ENCODE peak calls at places on chromosomes 2 and 18, in four cellular contexts. D, C, B and S are unnamed samples.
A peak's percentile ranks its signal among the peaks of the same experiment; 100 is the strongest.

GRCh38 chr2:187819624-187820023 is 265.4 kb upstream of the TFPI start:
- DNase-seq in D (peak; percentile 35), B (no peak), C (no peak), S (no peak)

GRCh38 chr18:43007365-43007764 is 108.1 kb downstream of the RIT2 start:
- DNase-seq in C (no peak), B (no peak), D (no peak), S (no peak)

GRCh38 chr2:23513245-23513880 is 128.4 kb downstream of the KLHL29 start:
- DNase-seq in D (no peak), B (no peak), C (no peak), S (no peak)

GRCh38 chr2:142426064-142426463 is 295.2 kb upstream of the LRP1B start:
- DNase-seq in D (no peak), C (no peak), B (peak; percentile 49), S (no peak)

GRCh38 chr18:35890323-35890722 is 82.2 kb upstream of the RMP24 start:
- DNase-seq in C (no peak), D (no peak), B (no peak), S (no peak)

GRCh38 chr2:27353762-27354596 is 2.6 kb downstream of the GTF3C2 start:
- DNase-seq in B (no peak), D (peak; percentile 88), C (no peak), S (no peak)

GRCh38 chr2:38668092-38668491 is 2.2 kb downstream of the GALM start:
- DNase-seq in D (no peak), B (no peak), C (no peak), S (no peak)

GRCh38 chr18:61496374-61496773 is 163.1 kb downstream of the CDH20 start:
- DNase-seq in C (no peak), D (no peak), B (no peak), S (no peak)

GRCh38 chr2:54691439-54692135 is 31.9 kb upstream of the EML6 start:
- DNase-seq in D (peak; percentile 78), C (no peak), B (no peak), S (no peak)

GRCh38 chr2:83933743-83934142 is 525.3 kb downstream of the SUCLG1 start:
- DNase-seq in D (no peak), B (no peak), C (no peak), S (no peak)

GRCh38 chr2:204046145-204046544 is 109.6 kb downstream of the ICOS start:
- DNase-seq in D (no peak), C (no peak), B (no peak), S (no peak)

GRCh38 chr18:44579028-44579692 is 101.5 kb upstream of the SETBP1 start:
- DNase-seq in D (peak; percentile 1), B (peak; percentile 53), C (peak; percentile 12), S (no peak)

GRCh38 chr2:198096007-198096406 is 291.6 kb downstream of the PLCL1 start:
- DNase-seq in D (no peak), B (no peak), C (no peak), S (no peak)

GRCh38 chr2:241635756-241636155 is 1.2 kb downstream of the THAP4 start:
- DNase-seq in D (peak; percentile 28), B (no peak), C (no peak), S (no peak)

GRCh38 chr2:199581504-199581903 is 123.8 kb upstream of the SATB2 start:
- DNase-seq in C (no peak), D (no peak), B (no peak), S (no peak)

GRCh38 chr2:128303095-128303791 is 15.4 kb downstream of the HS6ST1 start:
- DNase-seq in C (no peak), B (no peak), D (no peak), S (no peak)

GRCh38 chr2:55899881-55900280 is 23.7 kb downstream of the EFEMP1 start:
- DNase-seq in B (no peak), D (no peak), C (no peak), S (no peak)

GRCh38 chr2:54577035-54577434 is 120.9 kb downstream of the SPTBN1 start:
- DNase-seq in B (no peak), D (peak; percentile 87), C (peak; percentile 26), S (no peak)

GRCh38 chr2:210167227-210167626 is 4.0 kb downstream of the KANSL1L start:
- DNase-seq in B (no peak), C (no peak), D (no peak), S (no peak)

GRCh38 chr2:60818272-60818671 is 62.2 kb downstream of the PAPOLG start:
- DNase-seq in C (peak; percentile 17), B (no peak), D (peak; percentile 31), S (no peak)

GRCh38 chr2:226362991-226363390 is 436.6 kb downstream of the IRS1 start:
- DNase-seq in B (no peak), C (no peak), D (no peak), S (no peak)

GRCh38 chr2:11962707-11963358 is 216.4 kb downstream of the LPIN1 start:
- DNase-seq in C (no peak), D (no peak), B (no peak), S (no peak)

GRCh38 chr2:1847846-1848598 is 103.7 kb upstream of the PXDN start:
- DNase-seq in D (no peak), B (no peak), C (no peak), S (no peak)

GRCh38 chr2:65199891-65200290 is 27.7 kb upstream of the ACTR2 start:
- DNase-seq in D (no peak), C (no peak), B (no peak), S (no peak)

GRCh38 chr2:174343638-174344455 is 9.1 kb downstream of the SP9 start:
- DNase-seq in C (no peak), B (no peak), D (no peak), S (no peak)
- TF ChIP-seq ELF1 in C (no peak), B (no peak), D (no peak), S (no peak)

DNA sequence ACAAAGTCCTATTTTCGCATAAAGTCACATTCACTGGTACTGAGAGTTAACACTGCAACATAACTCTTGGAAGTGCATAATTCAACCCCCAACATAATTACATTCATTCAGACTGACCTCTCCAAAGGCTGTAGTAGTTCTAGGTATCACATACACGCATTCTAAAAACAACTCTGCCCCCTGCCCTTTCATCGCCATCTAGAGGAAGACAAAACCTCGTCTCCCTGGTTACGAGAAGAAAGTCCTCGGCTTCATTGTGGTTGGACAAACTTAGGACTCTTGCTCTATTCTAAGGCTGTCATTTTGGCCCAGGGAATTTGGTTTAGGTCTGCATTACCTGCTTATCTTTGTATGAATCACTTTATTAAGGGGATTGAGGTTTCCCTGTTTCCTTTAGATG is 215.3 kb upstream of the NRXN1 start:
- DNase-seq in D (no peak), C (no peak), B (no peak), S (no peak)
- TF ChIP-seq JUND in D (no peak), C (no peak), B (no peak), S (no peak)

DNA sequence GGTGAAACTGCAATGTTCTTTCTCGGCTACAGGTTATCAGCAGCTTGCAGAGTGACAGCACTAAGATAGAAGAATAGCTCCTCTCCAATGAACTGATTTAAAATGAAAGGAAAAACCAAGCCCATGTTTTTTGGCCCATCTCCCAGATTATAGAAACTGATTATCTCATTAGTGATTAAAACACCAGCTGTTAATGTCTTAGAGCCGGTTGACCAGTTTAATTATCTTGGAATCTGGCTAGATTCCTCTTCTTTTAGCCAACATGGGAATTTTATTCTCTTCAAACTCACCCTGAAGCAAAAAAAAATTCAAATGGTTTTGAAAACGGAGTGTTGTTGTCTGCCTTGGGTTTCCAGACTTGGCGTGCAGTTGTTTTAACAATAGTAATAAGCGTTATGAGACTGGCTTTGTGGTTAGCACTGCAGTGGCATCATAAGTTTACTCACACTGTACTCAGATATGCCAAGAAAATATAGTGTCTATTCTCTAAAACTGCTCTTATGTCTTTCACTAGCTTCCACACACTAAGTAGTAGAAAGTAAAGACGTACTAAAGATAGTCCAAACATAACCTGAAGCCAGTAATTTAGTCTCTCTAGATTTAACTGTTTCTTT is 665.3 kb downstream of the STK39 start:
- DNase-seq in B (no peak), C (no peak), D (no peak), S (no peak)
- TF ChIP-seq ELF1 in B (no peak), C (no peak), D (no peak), S (no peak)

GRCh38 chr18:41660654-41661053 is 294.4 kb upstream of the PIK3C3 start:
- DNase-seq in B (no peak), C (no peak), D (no peak), S (no peak)

GRCh38 chr18:41655074-41655473 is 300.0 kb upstream of the PIK3C3 start:
- DNase-seq in D (no peak), B (no peak), C (no peak), S (no peak)

DNA sequence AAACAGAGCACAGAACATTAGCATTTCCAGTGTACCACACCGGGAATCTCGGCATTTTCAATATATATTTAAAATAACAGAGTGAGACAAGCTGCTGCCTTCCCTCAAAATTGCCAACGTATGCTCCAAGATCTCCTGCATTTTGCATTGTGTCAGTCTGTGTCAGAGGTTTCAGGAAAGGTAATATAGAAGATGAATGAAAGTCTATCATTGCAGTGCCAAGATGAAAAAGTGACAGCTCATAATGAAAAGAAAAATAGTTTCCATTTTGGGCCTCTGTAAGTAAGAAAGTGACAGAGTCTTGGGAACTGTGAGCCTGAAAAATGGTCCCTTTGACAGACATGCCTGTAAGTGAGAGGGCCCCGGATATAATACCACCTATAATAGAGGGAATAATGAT is 297.8 kb upstream of the PIK3C3 start:
- DNase-seq in C (no peak), D (no peak), B (no peak), S (no peak)
- TF ChIP-seq JUND in C (no peak), D (no peak), B (no peak), S (no peak)

GRCh38 chr2:16281451-16282330 is 341.3 kb downstream of the MYCN start:
- DNase-seq in B (peak; percentile 61), C (peak; percentile 39), D (peak; percentile 41), S (peak; percentile 10)
- TF ChIP-seq ELF1 in B (no peak), C (no peak), D (no peak), S (no peak)

GRCh38 chr2:217017788-217018187 is 157.9 kb upstream of the TNP1 start:
- DNase-seq in B (no peak), C (no peak), D (no peak), S (no peak)

GRCh38 chr2:217014298-217015116 is 154.6 kb upstream of the TNP1 start:
- DNase-seq in B (no peak), C (no peak), D (no peak), S (no peak)

GRCh38 chr2:217011576-217011975 is 151.7 kb upstream of the TNP1 start:
- DNase-seq in B (no peak), C (no peak), D (no peak), S (no peak)

DNA sequence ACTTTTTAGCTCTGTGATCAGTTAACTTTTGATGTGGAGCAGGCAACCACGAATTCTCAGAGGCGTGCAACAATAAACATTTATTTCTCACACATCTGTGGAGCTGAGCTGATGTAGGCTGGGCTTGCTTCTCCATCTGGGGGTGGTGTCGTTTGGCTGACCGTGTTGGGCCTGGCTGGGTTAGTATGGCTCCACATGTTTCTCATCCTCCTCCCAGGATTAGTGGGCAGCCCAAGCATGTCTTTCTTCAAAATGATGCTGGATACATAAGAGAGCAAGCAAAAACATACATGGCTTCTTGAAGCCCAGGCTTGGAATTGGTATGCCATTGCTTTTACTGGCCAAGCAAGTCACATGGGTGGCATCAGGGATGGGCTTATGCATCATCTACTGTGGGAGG is 157.0 kb upstream of the TNP1 start:
- DNase-seq in D (no peak), C (no peak), B (no peak), S (no peak)
- TF ChIP-seq JUND in D (no peak), C (no peak), B (no peak), S (no peak)

GRCh38 chr2:14756981-14757657 is 124.6 kb downstream of the LRATD1 start:
- DNase-seq in D (no peak), C (no peak), B (no peak), S (no peak)
- TF ChIP-seq ELF1 in D (no peak), C (no peak), B (no peak), S (no peak)